ENCODE peak calls at places on chromosome 6, in five cellular contexts. R is GM10248, K is B cell, M is left ventricle myocardium inferior, Q is ovary. W is an unnamed sample.

GRCh38 chr6:45898941-45899682 is 116.5 kb downstream of the CLIC5 start:
- DNase-seq in R (no peak), K (no peak), M (no peak), Q (no peak), W (no peak)

GRCh38 chr6:10999994-11000393 is 44.1 kb downstream of the ELOVL2 start:
- DNase-seq in R (no peak), K (no peak), M (no peak), Q (no peak), W (no peak)

GRCh38 chr6:117555882-117556498 is 46.3 kb downstream of the GOPC start:
- DNase-seq in R (no peak), K (no peak), M (no peak), Q (no peak), W (peak)

GRCh38 chr6:71294121-71294523 is 5.5 kb downstream of the OGFRL1 start:
- DNase-seq in R (no peak), K (no peak), M (no peak), Q (no peak), W (no peak)

GRCh38 chr6:44003345-44004061 is 123.7 kb downstream of the MRPL14 start:
- DNase-seq in R (peak), K (no peak), M (no peak), Q (no peak), W (no peak)

GRCh38 chr6:76861403-76861802 is 601.9 kb downstream of the HTR1B start:
- DNase-seq in R (no peak), K (no peak), M (no peak), Q (no peak), W (peak)

GRCh38 chr6:38153946-38154345 is 334.4 kb downstream of the ZFAND3 start:
- DNase-seq in R (no peak), K (no peak), M (no peak), Q (no peak), W (peak)

GRCh38 chr6:163367388-163368183 is 46.9 kb upstream of the QKI start:
- DNase-seq in R (no peak), K (no peak), M (no peak), Q (no peak), W (no peak)

GRCh38 chr6:37239950-37240713 is 17.4 kb upstream of the TBC1D22B start:
- DNase-seq in R (peak), K (no peak), M (peak), Q (peak), W (peak)

DNA sequence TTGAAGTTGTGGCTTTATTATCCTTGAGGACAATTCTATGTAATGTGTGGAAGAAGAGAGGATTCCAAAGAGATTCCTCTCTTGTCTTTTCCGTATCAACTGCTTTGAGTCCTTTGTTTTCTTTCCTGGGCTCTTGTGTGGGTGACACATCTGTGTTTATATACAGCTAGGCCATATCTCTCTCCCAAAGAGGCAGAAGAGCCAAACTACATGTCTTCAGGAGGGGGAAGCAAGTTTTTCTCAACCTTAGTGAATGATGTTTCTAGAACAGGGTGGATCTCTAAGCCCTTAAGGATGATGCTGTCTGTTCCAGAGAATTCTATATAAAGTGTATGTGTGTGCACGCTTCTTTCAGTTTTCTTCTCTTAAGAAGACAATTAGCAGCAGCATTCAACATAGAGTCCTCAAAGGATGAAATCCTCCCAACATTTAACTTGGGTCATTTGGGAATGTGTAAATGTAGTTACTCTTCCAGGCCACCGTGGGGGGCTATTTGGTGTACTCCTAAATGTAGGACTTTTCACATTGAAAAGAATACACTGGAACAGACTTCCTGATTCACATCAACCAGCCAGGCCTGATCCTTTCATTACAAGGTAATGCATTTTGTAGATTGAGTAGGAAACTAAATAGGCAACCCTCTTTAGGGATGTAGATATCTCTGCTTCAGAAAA is 92.8 kb upstream of the EEF1E1 start:
- DNase-seq in R (no peak), K (no peak), M (no peak), Q (no peak), W (no peak)
- TF ChIP-seq CTCF in R (peak), K (no peak), M (no peak), Q (no peak), W (peak)

GRCh38 chr6:160998217-160998616 is 6.6 kb downstream of the MAP3K4 start:
- DNase-seq in R (no peak), K (no peak), M (no peak), Q (no peak), W (no peak)
- TF ChIP-seq CTCF in R (no peak), K (no peak), M (no peak), Q (no peak), W (no peak)

DNA sequence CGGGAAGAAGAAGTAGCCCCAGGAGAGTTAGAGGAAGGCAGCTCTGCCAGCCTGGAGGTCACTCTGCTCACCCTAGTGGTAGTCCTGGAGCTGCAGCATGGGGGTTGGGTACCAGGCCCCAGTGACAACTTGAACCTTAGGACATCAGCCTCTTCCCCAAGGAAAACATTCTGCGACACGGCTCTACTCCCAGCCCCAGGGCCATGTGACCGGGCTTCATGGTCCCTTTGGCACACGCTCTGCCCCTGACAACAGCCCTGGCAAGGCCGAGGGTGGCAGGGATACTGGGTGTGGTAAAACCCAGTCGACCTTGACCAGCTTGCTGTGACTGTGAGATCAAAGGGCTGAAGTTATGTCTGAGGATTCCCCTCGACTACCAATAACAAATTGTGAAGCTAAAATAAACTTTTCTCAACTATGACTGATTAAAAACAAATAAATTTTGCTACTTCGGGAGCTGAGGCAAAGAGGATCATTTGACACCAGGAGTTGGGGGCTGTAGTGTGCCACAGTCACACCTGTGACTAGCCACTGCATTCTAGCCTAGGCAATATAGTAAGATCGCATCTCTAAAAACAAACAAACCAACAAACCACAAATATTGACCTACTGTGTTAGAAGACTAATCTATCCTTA is 24.4 kb upstream of the ARID1B start:
- DNase-seq in R (peak), K (peak), M (no peak), Q (no peak), W (peak)
- TF ChIP-seq CTCF in R (peak), K (no peak), M (peak), Q (no peak), W (peak)

GRCh38 chr6:135266675-135267074 is 85.6 kb downstream of the MYB start:
- DNase-seq in R (no peak), K (no peak), M (no peak), Q (no peak), W (peak)

GRCh38 chr6:135267085-135267484 is 86.0 kb downstream of the MYB start:
- DNase-seq in R (no peak), K (no peak), M (no peak), Q (no peak), W (peak)

GRCh38 chr6:135261872-135262725 is 81.0 kb downstream of the MYB start:
- DNase-seq in R (no peak), K (no peak), M (no peak), Q (no peak), W (no peak)

GRCh38 chr6:135268263-135268662 is 87.2 kb downstream of the MYB start:
- DNase-seq in R (no peak), K (no peak), M (no peak), Q (no peak), W (no peak)

DNA sequence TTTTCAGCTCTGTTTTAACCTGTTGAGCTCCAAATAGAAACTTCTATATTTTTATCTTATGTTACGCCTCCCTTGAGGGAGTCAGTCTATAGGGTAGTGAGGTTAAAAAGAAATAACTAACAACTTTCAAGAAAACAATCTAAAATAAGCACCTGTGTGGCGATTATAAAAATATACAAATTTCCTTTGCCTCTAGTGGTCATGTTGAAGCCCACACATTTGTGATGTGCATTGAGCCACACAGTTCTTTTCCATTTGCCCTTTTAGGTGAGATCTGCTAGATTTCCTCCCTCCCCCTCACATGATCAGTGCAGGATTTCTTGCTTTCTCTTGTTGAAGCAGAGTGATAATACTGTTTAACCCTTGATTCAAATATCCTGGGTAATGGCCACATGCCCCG is 84.2 kb downstream of the MYB start:
- DNase-seq in R (no peak), K (no peak), M (no peak), Q (no peak), W (peak)
- TF ChIP-seq CTCF in R (no peak), K (no peak), M (no peak), Q (no peak), W (peak)

DNA sequence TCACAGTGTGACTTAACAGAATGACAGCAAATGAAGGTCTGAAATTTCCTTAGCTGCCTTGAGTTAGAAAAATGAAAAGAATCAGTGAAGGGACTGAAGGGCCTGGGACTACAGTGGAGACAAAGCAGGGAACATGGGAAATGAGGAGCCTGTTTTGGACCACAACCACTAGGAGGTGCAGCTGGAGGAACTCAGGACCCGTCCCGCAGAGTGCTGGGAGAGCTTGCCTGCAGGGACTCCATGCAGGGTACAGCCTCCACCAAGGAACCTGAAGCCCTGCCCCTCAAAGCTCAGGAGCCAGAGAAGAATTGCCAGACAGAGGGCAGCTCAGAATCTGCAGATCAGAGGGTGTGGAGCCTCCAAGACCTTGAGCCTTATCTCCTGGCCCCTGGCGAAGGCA is 50.7 kb downstream of the LRFN2 start:
- DNase-seq in R (no peak), K (no peak), M (no peak), Q (no peak), W (no peak)
- TF ChIP-seq CTCF in R (no peak), K (no peak), M (peak), Q (no peak), W (no peak)

DNA sequence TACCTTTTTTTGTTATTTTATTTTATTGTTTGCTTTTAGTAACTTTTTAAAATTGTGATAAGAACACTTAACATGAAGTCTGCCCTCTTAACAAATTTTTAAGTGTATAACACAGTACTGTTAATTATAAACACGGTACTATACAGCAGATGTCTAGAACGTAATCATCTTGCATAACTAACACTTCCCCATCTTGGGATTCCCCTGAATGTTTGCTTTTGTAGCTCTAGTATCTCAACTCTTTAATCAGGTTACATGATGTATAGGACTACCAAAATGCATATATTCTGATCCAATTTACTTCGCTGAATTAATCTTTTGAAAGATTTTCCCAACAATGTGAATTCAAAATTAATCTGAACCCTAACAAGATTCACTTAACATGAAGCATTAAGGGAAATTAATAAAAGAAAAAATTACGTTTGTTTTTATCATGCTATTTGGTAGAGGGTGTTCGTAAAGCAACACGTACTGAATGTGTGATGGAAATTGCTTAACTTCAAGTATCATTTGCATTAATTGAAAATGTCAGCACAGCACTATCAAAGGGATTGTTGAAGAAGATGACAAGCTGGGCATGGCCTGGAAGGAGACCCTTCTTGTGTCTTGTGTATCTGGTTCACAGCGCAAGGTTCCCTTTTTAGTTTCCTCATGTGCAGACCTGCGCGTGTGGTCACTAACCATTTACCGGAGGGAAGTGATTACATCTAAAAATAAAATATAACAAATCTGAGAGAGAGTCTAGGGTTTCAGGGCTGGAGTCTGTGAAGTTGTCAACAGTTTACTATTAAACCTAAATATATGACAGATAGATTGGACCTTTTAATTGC is 15.2 kb downstream of the COL19A1 start:
- DNase-seq in R (peak), K (peak), M (no peak), Q (no peak), W (peak)
- TF ChIP-seq CTCF in R (no peak), K (no peak), M (no peak), Q (no peak), W (no peak)

DNA sequence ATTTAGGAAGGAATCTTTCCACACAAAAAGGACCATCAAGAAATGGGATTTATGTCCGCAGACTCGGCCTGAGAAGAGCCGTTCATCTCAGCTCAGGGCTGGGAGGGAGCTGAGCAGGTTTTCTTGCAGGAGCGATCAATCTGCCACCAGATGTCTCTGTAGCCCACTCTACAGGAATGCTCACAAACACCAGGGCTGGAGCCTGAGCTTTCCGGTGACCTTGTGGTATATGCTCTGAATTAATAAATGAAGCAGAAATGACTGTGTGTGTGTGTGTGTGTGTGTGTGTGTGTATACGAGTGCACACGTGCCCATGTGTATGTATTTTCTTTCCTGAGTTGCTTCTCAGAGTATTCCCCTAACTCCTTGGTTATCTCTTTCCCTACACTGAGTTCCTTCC is 12.0 kb downstream of the CD83 start:
- DNase-seq in R (peak), K (no peak), M (peak), Q (peak), W (peak)
- TF ChIP-seq CTCF in R (peak), K (no peak), M (peak), Q (peak), W (peak)

GRCh38 chr6:30689022-30689865 is 1.5 kb downstream of the NRM start:
- DNase-seq in R (no peak), K (no peak), M (peak), Q (no peak), W (peak)

GRCh38 chr6:30688569-30688968 is 2.1 kb upstream of the PPP1R18 start:
- DNase-seq in R (no peak), K (peak), M (peak), Q (no peak), W (peak)

GRCh38 chr6:30686908-30687658 is 638 bp upstream of the PPP1R18 start:
- DNase-seq in R (peak), K (peak), M (peak), Q (peak), W (peak)

GRCh38 chr6:30685977-30686907 is at the start of gene PPP1R18:
- DNase-seq in R (peak), K (peak), M (peak), Q (peak), W (peak)

GRCh38 chr6:30687659-30688431 is 1.4 kb upstream of the PPP1R18 start:
- DNase-seq in R (no peak), K (no peak), M (peak), Q (peak), W (peak)
- TF ChIP-seq CTCF in R (peak), K (no peak), M (peak), Q (no peak), W (no peak)